ENCODE peak calls at places on chromosomes 13 and 19, in five cellular contexts. C is CD8-positive, alpha-beta T cell; J is pancreas; S is epithelial cell of esophagus; G is neural progenitor cell. V is an unnamed sample.
A peak's percentile ranks its signal among the peaks of the same experiment; 100 is the strongest.

GRCh38 chr19:58397533-58398037 is 2.1 kb downstream of the RNF225 start:
- DNase-seq in C (no peak), J (no peak), S (no peak), G (no peak), V (no peak)

GRCh38 chr19:50377051-50377441 is 789 bp downstream of the NR1H2 start:
- DNase-seq in C (peak; percentile 61), J (peak; percentile 51), S (peak; percentile 37), G (no peak), V (peak; percentile 50)

GRCh38 chr13:39597828-39598227 is 5.2 kb downstream of the LHFPL6 start:
- DNase-seq in C (no peak), J (no peak), S (no peak), G (no peak), V (no peak)

GRCh38 chr13:27251166-27252088 is at the start of gene RPL21:
- DNase-seq in C (peak; percentile 90), J (peak; percentile 95), S (peak; percentile 97), G (peak; percentile 94), V (peak; percentile 84)

GRCh38 chr13:41384749-41385503 is 72.4 kb upstream of the RGCC start:
- DNase-seq in C (no peak), J (no peak), S (no peak), G (no peak), V (no peak)

GRCh38 chr19:16778796-16779411 is 50.3 kb upstream of the SIN3B start:
- DNase-seq in C (peak; percentile 32), J (no peak), S (peak; percentile 78), G (peak; percentile 69), V (peak; percentile 62)

GRCh38 chr19:40217027-40217810 is 965 bp downstream of the TTC9B start:
- DNase-seq in C (no peak), J (peak; percentile 76), S (peak; percentile 65), G (peak; percentile 41), V (peak; percentile 89)

GRCh38 chr13:52162279-52163101 is 3.1 kb upstream of the NEK3 start:
- DNase-seq in C (no peak), J (no peak), S (no peak), G (peak; percentile 31), V (no peak)

GRCh38 chr19:49408816-49409440 is 14.3 kb downstream of the PTH2 start:
- DNase-seq in C (no peak), J (no peak), S (peak; percentile 26), G (no peak), V (no peak)

GRCh38 chr13:95176611-95177259 is 124.5 kb downstream of the ABCC4 start:
- DNase-seq in C (peak; percentile 14), J (no peak), S (no peak), G (no peak), V (no peak)

GRCh38 chr19:39941615-39942507 is 7.4 kb upstream of the FCGBP start:
- DNase-seq in C (peak; percentile 33), J (no peak), S (peak; percentile 39), G (peak; percentile 35), V (peak; percentile 74)

GRCh38 chr13:114010401-114011101 is 36.7 kb upstream of the C13orf46 start:
- DNase-seq in C (no peak), J (no peak), S (no peak), G (no peak), V (no peak)

GRCh38 chr13:51920267-51920666 is 58.5 kb downstream of the CCDC70 start:
- DNase-seq in C (no peak), J (peak; percentile 5), S (no peak), G (no peak), V (no peak)

GRCh38 chr13:93535256-93535655 is 308.6 kb downstream of the GPC6 start:
- DNase-seq in C (no peak), J (no peak), S (peak; percentile 67), G (no peak), V (no peak)

GRCh38 chr13:95745289-95745688 is 68.3 kb downstream of the DNAJC3 start:
- DNase-seq in C (no peak), J (no peak), S (peak; percentile 7), G (peak; percentile 24), V (no peak)

GRCh38 chr19:50896591-50897190 is 14.5 kb downstream of the KLK4 start:
- DNase-seq in C (no peak), J (no peak), S (peak; percentile 57), G (no peak), V (peak; percentile 78)

GRCh38 chr13:102317593-102317992 is 84.3 kb downstream of the FGF14 start:
- DNase-seq in C (no peak), J (peak; percentile 38), S (no peak), G (no peak), V (no peak)

GRCh38 chr19:38173324-38174041 is 50.5 kb downstream of the DPF1 start:
- DNase-seq in C (no peak), J (peak; percentile 29), S (peak; percentile 97), G (no peak), V (no peak)

GRCh38 chr19:19956431-19957075 is 55.8 kb downstream of the ZNF93 start:
- DNase-seq in C (no peak), J (no peak), S (no peak), G (peak; percentile 87), V (no peak)

DNA sequence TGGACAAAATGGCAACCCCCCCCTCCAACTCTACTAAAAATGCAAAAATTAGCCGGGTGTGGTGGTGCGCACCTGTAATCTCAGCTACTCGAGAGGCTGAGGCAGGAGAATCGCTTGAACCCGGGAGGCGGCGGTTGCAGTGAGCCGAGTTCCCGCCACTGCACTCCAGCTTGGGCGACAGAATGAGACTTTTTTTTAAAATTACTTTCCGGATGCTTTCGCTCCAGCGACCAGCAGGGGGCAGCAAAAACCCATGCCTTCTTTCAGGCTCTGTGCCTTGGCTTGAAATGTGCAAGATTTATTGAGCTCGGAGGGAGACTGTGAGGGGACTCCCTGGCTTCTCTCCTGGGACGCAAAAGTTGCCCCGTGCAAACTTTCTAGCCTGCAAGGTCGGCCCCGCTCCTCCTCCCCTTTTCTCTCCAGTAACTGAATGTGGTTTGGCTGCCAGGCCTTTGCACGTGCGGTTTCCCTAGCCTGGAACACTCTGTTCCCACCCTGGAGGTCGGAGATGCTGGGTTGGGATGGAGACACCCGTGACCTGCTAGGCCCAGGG is 61.4 kb upstream of the NFIC start:
- DNase-seq in C (peak; percentile 85), J (peak; percentile 67), S (peak; percentile 62), G (peak; percentile 83), V (peak; percentile 74)
- TF ChIP-seq CTCF in C (peak; percentile 82), J (peak; percentile 80), S (peak; percentile 86), G (peak; percentile 83), V (peak; percentile 67)

GRCh38 chr13:78758549-78758948 is 99.6 kb upstream of the OBI1 start:
- DNase-seq in C (no peak), J (no peak), S (no peak), G (no peak), V (no peak)

GRCh38 chr13:78762825-78763224 is 103.9 kb upstream of the OBI1 start:
- DNase-seq in C (no peak), J (no peak), S (peak; percentile 10), G (no peak), V (no peak)

GRCh38 chr13:78764665-78765064 is 105.7 kb upstream of the OBI1 start:
- DNase-seq in C (no peak), J (no peak), S (no peak), G (peak; percentile 26), V (no peak)

DNA sequence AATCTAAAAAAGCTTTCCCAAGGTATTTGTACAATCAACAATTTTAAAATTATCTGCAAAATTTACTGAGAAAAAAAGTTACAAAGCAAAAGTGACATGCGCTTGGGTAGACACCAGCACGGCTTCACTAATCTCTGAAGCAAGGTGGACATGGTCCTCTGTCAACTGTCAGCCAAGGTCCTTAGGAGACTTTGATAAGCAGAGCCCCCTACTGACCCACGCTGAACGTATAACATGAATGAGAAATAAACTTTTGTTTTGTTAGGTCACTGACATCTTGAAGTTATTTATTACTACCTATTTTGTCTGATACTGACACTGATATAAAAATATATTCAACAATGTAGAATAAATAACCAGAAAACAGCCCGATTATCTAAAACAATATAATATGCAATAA is 100.7 kb upstream of the OBI1 start:
- DNase-seq in C (no peak), J (no peak), S (no peak), G (no peak), V (no peak)
- TF ChIP-seq CTCF in C (no peak), J (no peak), S (no peak), G (no peak), V (no peak)

DNA sequence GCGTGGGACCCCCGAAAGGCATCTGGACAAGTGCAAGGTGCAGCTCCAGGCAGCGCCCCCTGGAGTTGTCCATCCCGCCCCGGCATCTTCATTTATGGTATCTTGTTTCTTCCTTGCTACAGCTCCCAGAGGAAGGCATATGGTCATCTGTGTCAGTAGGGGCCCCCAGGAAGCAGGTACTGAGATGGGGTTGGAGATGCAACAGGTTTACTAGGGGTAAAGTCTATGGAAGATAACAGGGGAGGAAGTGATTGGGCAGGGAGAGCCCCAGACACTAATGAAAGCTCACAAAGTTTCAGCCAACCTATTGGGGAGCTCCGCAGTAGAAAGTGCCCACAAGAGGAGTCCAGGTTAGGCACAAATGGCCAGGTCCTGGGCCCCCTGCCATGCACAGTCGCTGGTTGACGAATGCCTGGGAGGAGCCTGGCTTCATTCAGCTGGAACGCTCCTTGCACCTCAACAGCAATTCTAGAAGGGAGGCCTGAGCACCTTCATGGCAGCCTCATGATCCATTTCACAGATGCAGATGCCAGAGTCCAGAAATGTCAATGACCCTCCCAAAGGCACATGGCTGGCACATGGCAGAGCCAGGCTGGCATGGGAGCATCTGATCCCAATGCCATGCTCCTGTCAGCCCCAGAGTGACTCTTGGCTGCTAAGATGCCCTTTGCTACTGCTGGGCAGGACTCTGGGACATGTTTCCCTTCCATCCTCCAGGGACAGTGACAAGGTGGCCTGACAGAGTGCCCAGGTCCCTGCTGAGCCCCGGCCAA is 23.8 kb upstream of the PEPD start:
- DNase-seq in C (no peak), J (no peak), S (no peak), G (no peak), V (no peak)
- TF ChIP-seq CTCF in C (no peak), J (no peak), S (no peak), G (no peak), V (no peak)

GRCh38 chr19:47132522-47132852 is 1.9 kb downstream of the SAE1 start:
- DNase-seq in C (no peak), J (no peak), S (no peak), G (no peak), V (peak; percentile 48)

GRCh38 chr19:47133021-47133471 is 2.4 kb downstream of the SAE1 start:
- DNase-seq in C (no peak), J (no peak), S (no peak), G (no peak), V (no peak)

GRCh38 chr19:47129579-47129978 is 1.1 kb upstream of the SAE1 start:
- DNase-seq in C (no peak), J (no peak), S (no peak), G (no peak), V (no peak)

GRCh38 chr19:47130120-47130588 is 481 bp upstream of the SAE1 start:
- DNase-seq in C (no peak), J (no peak), S (no peak), G (no peak), V (no peak)

DNA sequence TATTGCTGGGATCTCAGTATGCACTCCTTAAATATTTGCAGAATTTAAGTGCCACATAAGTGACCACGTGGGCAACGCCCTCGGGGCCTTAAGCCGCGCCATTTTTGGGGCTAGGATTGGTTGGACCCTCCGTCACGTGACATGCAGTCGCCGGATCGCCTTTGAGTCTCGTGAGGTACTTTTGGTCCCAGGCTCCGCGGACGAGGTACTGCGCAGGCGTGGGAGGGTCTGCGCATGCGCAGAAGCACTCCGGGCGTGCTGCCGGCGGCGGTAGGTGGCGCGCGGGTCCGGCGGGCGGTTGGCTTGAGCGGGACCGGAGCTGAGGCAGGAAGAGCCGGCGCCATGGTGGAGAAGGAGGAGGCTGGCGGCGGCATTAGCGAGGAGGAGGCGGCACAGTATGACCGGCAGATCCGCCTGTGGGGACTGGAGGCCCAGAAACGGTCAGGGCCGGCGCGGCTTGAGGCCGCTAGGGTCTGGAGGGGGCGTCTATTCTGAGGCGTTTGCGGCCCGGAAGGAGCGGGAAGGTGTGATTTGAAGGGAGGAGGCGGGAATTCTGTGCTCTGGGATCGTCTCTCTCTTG is at the start of gene SAE1:
- DNase-seq in C (peak; percentile 88), J (peak; percentile 90), S (peak; percentile 93), G (peak; percentile 98), V (peak; percentile 99)
- TF ChIP-seq CTCF in C (peak; percentile 67), J (peak; percentile 14), S (peak; percentile 16), G (peak; percentile 58), V (no peak)

V was measured in Calu3.